ENCODE peak calls at places on chromosomes 4 and X, in four cellular contexts. One of them, this sample, is unnamed.

GRCh38 chrX:148537556-148538182 is 37.3 kb downstream of the AFF2 start:
- DNase-seq in thyroid gland: no peak
- DNase-seq in glutamatergic neuron: no peak
- DNase-seq in BE2C: no peak
- DNase-seq in this sample: no peak

GRCh38 chr4:71126719-71127118 is 133.3 kb downstream of the DCK start:
- DNase-seq in thyroid gland: no peak
- DNase-seq in glutamatergic neuron: no peak
- DNase-seq in BE2C: no peak
- DNase-seq in this sample: no peak

GRCh38 chr4:185305979-185306442 is 89.7 kb downstream of the LRP2BP start:
- DNase-seq in thyroid gland: peak
- DNase-seq in glutamatergic neuron: no peak
- DNase-seq in BE2C: no peak
- DNase-seq in this sample: no peak

GRCh38 chr4:139030614-139031235 is 15.1 kb downstream of the NOCT start:
- DNase-seq in thyroid gland: peak
- DNase-seq in glutamatergic neuron: peak
- DNase-seq in BE2C: peak
- DNase-seq in this sample: peak

GRCh38 chr4:147821555-147821954 is 89.7 kb downstream of the ARHGAP10 start:
- DNase-seq in thyroid gland: no peak
- DNase-seq in glutamatergic neuron: no peak
- DNase-seq in BE2C: no peak
- DNase-seq in this sample: no peak

GRCh38 chr4:41108481-41108880 is 105.9 kb downstream of the APBB2 start:
- DNase-seq in thyroid gland: no peak
- DNase-seq in glutamatergic neuron: no peak
- DNase-seq in BE2C: no peak
- DNase-seq in this sample: no peak

GRCh38 chr4:144518181-144518895 is 127.6 kb upstream of the HHIP start:
- DNase-seq in thyroid gland: no peak
- DNase-seq in glutamatergic neuron: no peak
- DNase-seq in BE2C: no peak
- DNase-seq in this sample: no peak

GRCh38 chrX:41384041-41384705 is 50.2 kb downstream of the DDX3X start:
- DNase-seq in thyroid gland: peak
- DNase-seq in glutamatergic neuron: no peak
- DNase-seq in BE2C: no peak
- DNase-seq in this sample: no peak

GRCh38 chr4:42151568-42152506 is 618 bp downstream of the BEND4 start:
- DNase-seq in thyroid gland: no peak
- DNase-seq in glutamatergic neuron: peak
- DNase-seq in BE2C: peak
- DNase-seq in this sample: no peak

GRCh38 chr4:6991771-6992557 is 51.2 kb upstream of the TADA2B start:
- DNase-seq in thyroid gland: peak
- DNase-seq in glutamatergic neuron: no peak
- DNase-seq in BE2C: peak
- DNase-seq in this sample: no peak

GRCh38 chrX:40174594-40175415 is 77.0 kb upstream of the BCOR start:
- DNase-seq in thyroid gland: peak
- DNase-seq in glutamatergic neuron: peak
- DNase-seq in BE2C: peak
- DNase-seq in this sample: peak

GRCh38 chr4:184383497-184384055 is 90.8 kb downstream of the IRF2 start:
- DNase-seq in thyroid gland: no peak
- DNase-seq in glutamatergic neuron: peak
- DNase-seq in BE2C: no peak
- DNase-seq in this sample: no peak

GRCh38 chrX:154529206-154529612 is 13.2 kb upstream of the FAM3A start:
- DNase-seq in thyroid gland: no peak
- DNase-seq in glutamatergic neuron: no peak
- DNase-seq in BE2C: no peak
- DNase-seq in this sample: no peak